ENCODE peak calls at places on chromosomes 3 and 15, in four cellular contexts. One of them, this sample, is unnamed.

GRCh38 chr15:96893159-96893906 is 562.8 kb downstream of the NR2F2 start:
- DNase-seq in stimulated activated CD4-positive, alpha-beta T cell treated with anti-CD3 and anti-CD28 coated beads, Interleukin-1b, Interleukin-23, amount 100 ng/mL, for 24 hours: no peak
- DNase-seq in psoas muscle: no peak
- DNase-seq in hypothalamus: peak; percentile 12
- DNase-seq in this sample: no peak

GRCh38 chr15:58077427-58077826 is 11.9 kb upstream of the ALDH1A2 start:
- DNase-seq in stimulated activated CD4-positive, alpha-beta T cell treated with anti-CD3 and anti-CD28 coated beads, Interleukin-1b, Interleukin-23, amount 100 ng/mL, for 24 hours: no peak
- DNase-seq in psoas muscle: no peak
- DNase-seq in hypothalamus: no peak
- DNase-seq in this sample: no peak

GRCh38 chr3:10437272-10437994 is 68.0 kb downstream of the ATP2B2 start:
- DNase-seq in stimulated activated CD4-positive, alpha-beta T cell treated with anti-CD3 and anti-CD28 coated beads, Interleukin-1b, Interleukin-23, amount 100 ng/mL, for 24 hours: peak; percentile 30
- DNase-seq in psoas muscle: no peak
- DNase-seq in hypothalamus: no peak
- DNase-seq in this sample: peak; percentile 79

GRCh38 chr15:95822946-95823345 is 507.6 kb upstream of the NR2F2 start:
- DNase-seq in stimulated activated CD4-positive, alpha-beta T cell treated with anti-CD3 and anti-CD28 coated beads, Interleukin-1b, Interleukin-23, amount 100 ng/mL, for 24 hours: no peak
- DNase-seq in psoas muscle: no peak
- DNase-seq in hypothalamus: no peak
- DNase-seq in this sample: no peak

GRCh38 chr15:29046281-29046810 is 160.6 kb downstream of the APBA2 start:
- DNase-seq in stimulated activated CD4-positive, alpha-beta T cell treated with anti-CD3 and anti-CD28 coated beads, Interleukin-1b, Interleukin-23, amount 100 ng/mL, for 24 hours: no peak
- DNase-seq in psoas muscle: no peak
- DNase-seq in hypothalamus: no peak
- DNase-seq in this sample: no peak

GRCh38 chr3:56453027-56453426 is 15.2 kb downstream of the ERC2 start:
- DNase-seq in stimulated activated CD4-positive, alpha-beta T cell treated with anti-CD3 and anti-CD28 coated beads, Interleukin-1b, Interleukin-23, amount 100 ng/mL, for 24 hours: no peak
- DNase-seq in psoas muscle: no peak
- DNase-seq in hypothalamus: no peak
- DNase-seq in this sample: no peak

GRCh38 chr3:180408654-180409053 is 193.3 kb upstream of the TTC14 start:
- DNase-seq in stimulated activated CD4-positive, alpha-beta T cell treated with anti-CD3 and anti-CD28 coated beads, Interleukin-1b, Interleukin-23, amount 100 ng/mL, for 24 hours: no peak
- DNase-seq in psoas muscle: no peak
- DNase-seq in hypothalamus: no peak
- DNase-seq in this sample: no peak

GRCh38 chr15:66603301-66604179 is 37.7 kb upstream of the LCTL start:
- DNase-seq in stimulated activated CD4-positive, alpha-beta T cell treated with anti-CD3 and anti-CD28 coated beads, Interleukin-1b, Interleukin-23, amount 100 ng/mL, for 24 hours: peak; percentile 62
- DNase-seq in psoas muscle: peak; percentile 50
- DNase-seq in hypothalamus: peak; percentile 36
- DNase-seq in this sample: peak; percentile 72

GRCh38 chr15:25240461-25241021 is 198.3 kb downstream of the UBE3A start:
- DNase-seq in stimulated activated CD4-positive, alpha-beta T cell treated with anti-CD3 and anti-CD28 coated beads, Interleukin-1b, Interleukin-23, amount 100 ng/mL, for 24 hours: no peak
- DNase-seq in psoas muscle: peak; percentile 9
- DNase-seq in hypothalamus: no peak
- DNase-seq in this sample: no peak

GRCh38 chr15:64763462-64763861 is 11.9 kb downstream of the RBPMS2 start:
- DNase-seq in stimulated activated CD4-positive, alpha-beta T cell treated with anti-CD3 and anti-CD28 coated beads, Interleukin-1b, Interleukin-23, amount 100 ng/mL, for 24 hours: no peak
- DNase-seq in psoas muscle: no peak
- DNase-seq in hypothalamus: no peak
- DNase-seq in this sample: no peak

GRCh38 chr3:40680685-40681657 is 156.2 kb downstream of the ZNF621 start:
- DNase-seq in stimulated activated CD4-positive, alpha-beta T cell treated with anti-CD3 and anti-CD28 coated beads, Interleukin-1b, Interleukin-23, amount 100 ng/mL, for 24 hours: no peak
- DNase-seq in psoas muscle: no peak
- DNase-seq in hypothalamus: no peak
- DNase-seq in this sample: no peak

GRCh38 chr3:60935709-60936108 is 315.5 kb downstream of the FHIT start:
- DNase-seq in stimulated activated CD4-positive, alpha-beta T cell treated with anti-CD3 and anti-CD28 coated beads, Interleukin-1b, Interleukin-23, amount 100 ng/mL, for 24 hours: no peak
- DNase-seq in psoas muscle: no peak
- DNase-seq in hypothalamus: no peak
- DNase-seq in this sample: no peak

GRCh38 chr3:69568458-69568857 is 170.8 kb upstream of the MITF start:
- DNase-seq in stimulated activated CD4-positive, alpha-beta T cell treated with anti-CD3 and anti-CD28 coated beads, Interleukin-1b, Interleukin-23, amount 100 ng/mL, for 24 hours: no peak
- DNase-seq in psoas muscle: no peak
- DNase-seq in hypothalamus: no peak
- DNase-seq in this sample: no peak

GRCh38 chr3:113615976-113616375 is 80.5 kb downstream of the USF3 start:
- DNase-seq in stimulated activated CD4-positive, alpha-beta T cell treated with anti-CD3 and anti-CD28 coated beads, Interleukin-1b, Interleukin-23, amount 100 ng/mL, for 24 hours: no peak
- DNase-seq in psoas muscle: no peak
- DNase-seq in hypothalamus: no peak
- DNase-seq in this sample: no peak

GRCh38 chr3:16848007-16848406 is 36.7 kb upstream of the PLCL2 start:
- DNase-seq in stimulated activated CD4-positive, alpha-beta T cell treated with anti-CD3 and anti-CD28 coated beads, Interleukin-1b, Interleukin-23, amount 100 ng/mL, for 24 hours: no peak
- DNase-seq in psoas muscle: no peak
- DNase-seq in hypothalamus: no peak
- DNase-seq in this sample: no peak